ENCODE peak calls at places on chromosomes 13 and 19, in eight cellular contexts. P is progenitor cell of endocrine pancreas; X is KG1; Q is epithelial cell of esophagus; S is NCI-H1092; H is activated CD4-positive, CD25-positive, alpha-beta regulatory T cell; J is stimulated activated CD8-positive, alpha-beta memory T cell treated with anti-CD3 and anti-CD28 coated beads, Interleukin-4, amount 100 ng/mL, for 1 hour; D is NCI-H2107. M is an unnamed sample.

GRCh38 chr19:52270266-52270885 is 989 bp downstream of the ZNF766 start:
- DNase-seq in H (no peak), X (no peak), P (no peak), Q (peak), S (no peak), J (no peak), D (no peak), M (peak)

GRCh38 chr13:93235258-93236015 is 8.8 kb downstream of the GPC6 start:
- DNase-seq in J (no peak), D (no peak), S (no peak), Q (peak), X (no peak), P (no peak), H (no peak), M (no peak)

GRCh38 chr19:7743425-7743841 is 3.9 kb downstream of the CD209 start:
- DNase-seq in S (no peak), P (no peak), D (no peak), H (no peak), Q (no peak), J (no peak), X (no peak), M (no peak)

GRCh38 chr13:79187917-79188699 is 217.9 kb downstream of the RBM26 start:
- DNase-seq in X (no peak), H (no peak), Q (peak), D (no peak), J (no peak), S (no peak), P (no peak), M (no peak)

GRCh38 chr13:96967248-96967745 is 27.0 kb downstream of the OXGR1 start:
- DNase-seq in S (no peak), H (no peak), D (no peak), P (no peak), J (no peak), Q (peak), X (no peak), M (peak)

GRCh38 chr19:5143471-5144411 is 174.8 kb downstream of the KDM4B start:
- DNase-seq in X (no peak), Q (no peak), S (no peak), J (no peak), P (no peak), D (no peak), H (no peak), M (no peak)

GRCh38 chr19:34365463-34366401 is 736 bp downstream of the GPI start:
- DNase-seq in S (no peak), D (peak), Q (peak), J (no peak), H (no peak), X (no peak), P (no peak), M (peak)

GRCh38 chr13:59531571-59532091 is 632.1 kb downstream of the DIAPH3 start:
- DNase-seq in P (no peak), Q (peak), J (no peak), S (peak), D (no peak), H (no peak), X (peak), M (peak)

GRCh38 chr19:37078717-37079032 is 442 bp downstream of the ZNF420 start:
- DNase-seq in P (no peak), Q (no peak), X (no peak), S (no peak), J (no peak), D (no peak), H (no peak), M (peak)

GRCh38 chr13:112225429-112226090 is 150.6 kb upstream of the SPACA7 start:
- DNase-seq in P (no peak), D (no peak), X (no peak), J (no peak), H (no peak), Q (no peak), S (no peak), M (no peak)

GRCh38 chr19:2503521-2504109 is 27.7 kb downstream of the GADD45B start:
- DNase-seq in H (peak), J (peak), Q (peak), P (no peak), S (no peak), X (no peak), D (no peak), M (peak)

GRCh38 chr13:41643502-41643901 is 186.2 kb downstream of the RGCC start:
- DNase-seq in S (no peak), X (no peak), P (no peak), Q (no peak), D (no peak), J (no peak), H (no peak), M (no peak)

GRCh38 chr19:32442650-32443049 is 37.1 kb downstream of the DPY19L3 start:
- DNase-seq in J (no peak), H (no peak), D (no peak), P (no peak), X (no peak), S (no peak), Q (no peak), M (no peak)

GRCh38 chr13:100673831-100674362 is 698 bp downstream of the TMTC4 start:
- DNase-seq in D (peak), H (no peak), J (peak), X (peak), S (peak), Q (peak), P (peak), M (peak)

GRCh38 chr19:27972291-27973040 is 1240.5 kb downstream of the UQCRFS1 start:
- DNase-seq in P (no peak), H (no peak), J (no peak), D (no peak), Q (peak), X (no peak), S (no peak), M (peak)

GRCh38 chr13:26707122-26708006 is 53.2 kb downstream of the GPR12 start:
- DNase-seq in J (no peak), D (peak), Q (peak), X (peak), P (no peak), S (peak), H (no peak), M (peak)

GRCh38 chr19:18044825-18045304 is 36.9 kb downstream of the ARRDC2 start:
- DNase-seq in D (peak), H (peak), Q (peak), X (peak), J (peak), S (peak), P (peak), M (peak)